ENCODE peak calls at places on chromosomes 12 and 14, in five cellular contexts. M is epithelial cell of esophagus, A is HL-60, H is foreskin fibroblast, D is iPS DF 6.9. S is an unnamed sample.

GRCh38 chr12:49980501-49981158 is 7.9 kb downstream of the AQP6 start:
- DNase-seq in M (no peak), A (no peak), H (no peak), D (no peak), S (no peak)

GRCh38 chr14:59318908-59319307 is 130.4 kb downstream of the DAAM1 start:
- DNase-seq in M (no peak), A (no peak), H (no peak), D (no peak), S (no peak)

GRCh38 chr12:30930238-30931010 is 3.9 kb downstream of the TSPAN11 start:
- DNase-seq in M (no peak), A (no peak), H (no peak), D (no peak), S (no peak)

GRCh38 chr12:1575799-1576401 is 18.5 kb downstream of the FBXL14 start:
- DNase-seq in M (peak; percentile 51), A (no peak), H (no peak), D (no peak), S (no peak)

GRCh38 chr14:54322668-54323380 is 74.0 kb upstream of the CDKN3 start:
- DNase-seq in M (no peak), A (no peak), H (no peak), D (no peak), S (no peak)

GRCh38 chr12:118397693-118398440 is 21.5 kb downstream of the SUDS3 start:
- DNase-seq in M (no peak), A (no peak), H (no peak), D (no peak), S (no peak)

GRCh38 chr12:91603060-91603459 is 420.4 kb upstream of the DCN start:
- DNase-seq in M (peak; percentile 37), A (no peak), H (no peak), D (no peak), S (no peak)

GRCh38 chr12:130031571-130032189 is 127.9 kb upstream of the TMEM132D start:
- DNase-seq in M (peak; percentile 34), A (peak; percentile 34), H (no peak), D (peak; percentile 31), S (peak; percentile 67)

GRCh38 chr12:22672951-22673350 is 48.0 kb downstream of the ETNK1 start:
- DNase-seq in M (no peak), A (no peak), H (peak; percentile 34), D (no peak), S (no peak)

GRCh38 chr12:103969391-103969790 is 3.7 kb downstream of the TDG start:
- DNase-seq in M (peak; percentile 41), A (no peak), H (peak; percentile 35), D (no peak), S (no peak)

GRCh38 chr14:95300697-95301526 is 18.8 kb downstream of the CLMN start:
- DNase-seq in M (no peak), A (no peak), H (no peak), D (no peak), S (no peak)

GRCh38 chr14:60757617-60758016 is 23.1 kb downstream of the MNAT1 start:
- DNase-seq in M (peak; percentile 87), A (no peak), H (peak; percentile 77), D (no peak), S (no peak)

GRCh38 chr12:13725049-13725448 is 256.4 kb downstream of the GRIN2B start:
- DNase-seq in M (no peak), A (no peak), H (no peak), D (no peak), S (no peak)

S was measured in NT2/D1.